ENCODE peak calls at places on chromosomes 2 and 18, in five cellular contexts. E is AG10803, W is uterus, K is stomach, N is M059J. X is an unnamed sample.

GRCh38 chr2:7646661-7647060 is 729.4 kb downstream of the RNF144A start:
- DNase-seq in N (no peak), E (no peak), K (no peak), W (no peak), X (no peak)

GRCh38 chr2:229714080-229714735 is at the start of gene DNER:
- DNase-seq in E (no peak), K (peak), N (peak), W (no peak), X (peak)

GRCh38 chr2:173590278-173590811 is 235.7 kb downstream of the CDCA7 start:
- DNase-seq in K (peak), N (peak), W (no peak), E (peak), X (peak)

GRCh38 chr2:70708376-70709199 is 59.4 kb downstream of the ADD2 start:
- DNase-seq in W (no peak), N (peak), K (no peak), E (peak), X (peak)

GRCh38 chr2:97997774-97998392 is 2.1 kb upstream of the TMEM131 start:
- DNase-seq in W (no peak), E (no peak), K (no peak), N (no peak), X (no peak)

GRCh38 chr2:220353897-220354296 is 726.5 kb downstream of the SLC4A3 start:
- DNase-seq in W (no peak), K (no peak), E (peak), N (peak), X (no peak)

GRCh38 chr2:95525294-95526035 is 40.9 kb upstream of the TRIM43B start:
- DNase-seq in W (no peak), N (peak), E (no peak), K (peak), X (no peak)

GRCh38 chr18:23822590-23823385 is 133.5 kb downstream of the LAMA3 start:
- DNase-seq in E (peak), W (no peak), N (peak), K (no peak), X (peak)

GRCh38 chr2:28639092-28639691 is 112.4 kb upstream of the PPP1CB start:
- DNase-seq in E (no peak), W (no peak), N (no peak), K (no peak), X (no peak)

GRCh38 chr18:51630706-51631105 is 433.2 kb upstream of the MEX3C start:
- DNase-seq in K (no peak), W (no peak), E (no peak), N (no peak), X (no peak)

GRCh38 chr18:39946623-39947061 is 2008.4 kb upstream of the PIK3C3 start:
- DNase-seq in W (no peak), K (no peak), N (peak), E (peak), X (peak)